ENCODE peak calls at places on chromosomes 12 and 14, in seven cellular contexts. C is activated T-cell treated with anti-CD3 and anti-CD28 coated beads for 1 hour, U is DMS79, A is neural progenitor cell, F is T-cell, W is mesothelial cell of epicardium, B is non-pigmented ciliary epithelial cell. V is an unnamed sample.
A peak's percentile ranks its signal among the peaks of the same experiment; 100 is the strongest.

GRCh38 chr12:110223777-110224378 is 57.2 kb upstream of the ATP2A2 start:
- DNase-seq in C (no peak), U (no peak), A (no peak), F (no peak), W (no peak), B (no peak), V (no peak)

GRCh38 chr12:31874961-31875608 is 84.1 kb upstream of the RESF1 start:
- DNase-seq in C (peak; percentile 50), U (no peak), A (no peak), F (peak; percentile 73), W (no peak), B (peak; percentile 49), V (peak; percentile 43)

GRCh38 chr14:101022121-101022520 is 118.6 kb upstream of the RTL1 start:
- DNase-seq in C (no peak), U (no peak), A (no peak), F (peak; percentile 1), W (peak; percentile 10), B (no peak), V (peak; percentile 0)

GRCh38 chr12:103924761-103925641 is 5.2 kb upstream of the HSP90B1 start:
- DNase-seq in C (no peak), U (peak; percentile 26), A (no peak), F (no peak), W (no peak), B (peak; percentile 76), V (no peak)

GRCh38 chr12:77345336-77345735 is 280.0 kb upstream of the E2F7 start:
- DNase-seq in C (no peak), U (no peak), A (no peak), F (no peak), W (no peak), B (no peak), V (no peak)

GRCh38 chr12:124278389-124279101 is 16.3 kb upstream of the RFLNA start:
- DNase-seq in C (no peak), U (no peak), A (no peak), F (no peak), W (no peak), B (no peak), V (no peak)

GRCh38 chr14:99268776-99269510 is 3.1 kb downstream of the BCL11B start:
- DNase-seq in C (no peak), U (peak; percentile 52), A (peak; percentile 32), F (peak; percentile 22), W (no peak), B (no peak), V (no peak)

GRCh38 chr14:76904100-76904739 is 78.0 kb downstream of the LRRC74A start:
- DNase-seq in C (no peak), U (no peak), A (no peak), F (no peak), W (no peak), B (peak; percentile 49), V (peak; percentile 84)

GRCh38 chr12:104686196-104686595 is 229.4 kb downstream of the CHST11 start:
- DNase-seq in C (no peak), U (no peak), A (no peak), F (no peak), W (no peak), B (no peak), V (no peak)

GRCh38 chr12:103546959-103547358 is 40.1 kb upstream of the STAB2 start:
- DNase-seq in C (no peak), U (peak; percentile 68), A (no peak), F (no peak), W (no peak), B (no peak), V (no peak)

GRCh38 chr14:54881235-54881760 is 21.3 kb downstream of the GCH1 start:
- DNase-seq in C (no peak), U (peak; percentile 26), A (no peak), F (peak; percentile 36), W (no peak), B (no peak), V (peak; percentile 32)

GRCh38 chr14:69633238-69633637 is 21.8 kb downstream of the SUSD6 start:
- DNase-seq in C (no peak), U (no peak), A (no peak), F (no peak), W (no peak), B (no peak), V (no peak)

GRCh38 chr14:55807059-55807499 is 227.1 kb downstream of the KTN1 start:
- DNase-seq in C (peak; percentile 56), U (peak; percentile 81), A (no peak), F (peak; percentile 86), W (peak; percentile 29), B (peak; percentile 41), V (peak; percentile 96)

GRCh38 chr14:36515105-36515593 is 4.9 kb downstream of the NKX2-1 start:
- DNase-seq in C (no peak), U (peak; percentile 93), A (no peak), F (no peak), W (no peak), B (no peak), V (no peak)

GRCh38 chr14:85471744-85472143 is 58.2 kb upstream of the FLRT2 start:
- DNase-seq in C (no peak), U (no peak), A (no peak), F (no peak), W (no peak), B (peak; percentile 91), V (peak; percentile 22)

GRCh38 chr12:112214064-112214463 is 88.7 kb downstream of the TRAFD1 start:
- DNase-seq in C (no peak), U (no peak), A (no peak), F (no peak), W (no peak), B (no peak), V (no peak)

GRCh38 chr14:30681752-30682355 is 59.7 kb downstream of the SCFD1 start:
- DNase-seq in C (no peak), U (no peak), A (no peak), F (no peak), W (no peak), B (peak; percentile 3), V (no peak)

GRCh38 chr14:105761842-105762241 is 235.5 kb downstream of the TMEM121 start:
- DNase-seq in C (no peak), U (no peak), A (no peak), F (no peak), W (no peak), B (no peak), V (no peak)

GRCh38 chr14:94423465-94424056 is 29.0 kb downstream of the SERPINA11 start:
- DNase-seq in C (peak; percentile 6), U (no peak), A (peak; percentile 89), F (no peak), W (peak; percentile 27), B (no peak), V (peak; percentile 68)

GRCh38 chr12:89525002-89525823 is 617 bp upstream of the GALNT4 start:
- DNase-seq in C (peak; percentile 26), U (no peak), A (peak; percentile 73), F (peak; percentile 42), W (peak; percentile 31), B (no peak), V (peak; percentile 41)

GRCh38 chr12:100539209-100539608 is 34.3 kb upstream of the GAS2L3 start:
- DNase-seq in C (no peak), U (no peak), A (peak; percentile 76), F (no peak), W (peak; percentile 53), B (no peak), V (peak; percentile 23)

GRCh38 chr12:57630891-57631433 is 2.0 kb downstream of the B4GALNT1 start:
- DNase-seq in C (no peak), U (no peak), A (peak; percentile 1), F (no peak), W (no peak), B (no peak), V (no peak)

GRCh38 chr12:30822385-30823139 is 67.8 kb upstream of the CAPRIN2 start:
- DNase-seq in C (peak; percentile 10), U (peak; percentile 1), A (peak; percentile 72), F (peak; percentile 32), W (peak; percentile 40), B (peak; percentile 4), V (peak; percentile 73)

GRCh38 chr12:45416161-45416560 is 200.3 kb downstream of the ANO6 start:
- DNase-seq in C (no peak), U (no peak), A (no peak), F (no peak), W (no peak), B (no peak), V (no peak)

GRCh38 chr14:72826039-72826438 is 67.9 kb downstream of the DPF3 start:
- DNase-seq in C (no peak), U (no peak), A (no peak), F (no peak), W (no peak), B (no peak), V (no peak)

GRCh38 chr12:124847113-124847512 is 16.6 kb downstream of the SCARB1 start:
- DNase-seq in C (no peak), U (no peak), A (no peak), F (no peak), W (no peak), B (no peak), V (peak; percentile 84)

GRCh38 chr14:94665121-94665520 is 52.9 kb downstream of the SERPINA3 start:
- DNase-seq in C (no peak), U (no peak), A (no peak), F (no peak), W (no peak), B (peak; percentile 49), V (no peak)

GRCh38 chr12:54389536-54390175 is 5.1 kb upstream of the ZNF385A start:
- DNase-seq in C (no peak), U (no peak), A (no peak), F (no peak), W (no peak), B (no peak), V (no peak)

GRCh38 chr12:80810874-80811273 is 94.2 kb downstream of the MYF5 start:
- DNase-seq in C (no peak), U (no peak), A (no peak), F (no peak), W (no peak), B (no peak), V (no peak)

GRCh38 chr12:112359290-112359689 is 22.9 kb downstream of the HECTD4 start:
- DNase-seq in C (no peak), U (no peak), A (no peak), F (no peak), W (no peak), B (no peak), V (no peak)